ENCODE peak calls at places on chromosomes 7 and 10, in eight cellular contexts. Q is effector memory CD4-positive, alpha-beta T cell; J is fibroblast of lung; K is left ventricle myocardium inferior; A is psoas muscle; P is thoracic aorta; N is neural progenitor cell; I is tibial artery. E is an unnamed sample.
A peak's percentile ranks its signal among the peaks of the same experiment; 100 is the strongest.

GRCh38 chr7:76300210-76300731 is 2.2 kb upstream of the HSPB1 start:
- DNase-seq in J (peak; percentile 62), K (no peak), I (no peak), Q (no peak), N (no peak), A (no peak), P (no peak), E (peak; percentile 54)

GRCh38 chr7:84484502-84485079 is 290.0 kb upstream of the SEMA3A start:
- DNase-seq in N (no peak), K (no peak), P (no peak), Q (no peak), A (no peak), J (no peak), I (no peak), E (no peak)

GRCh38 chr7:1679326-1679965 is 9.4 kb downstream of the ELFN1 start:
- DNase-seq in Q (no peak), J (no peak), I (no peak), A (no peak), N (no peak), P (no peak), K (no peak), E (no peak)

GRCh38 chr10:29635711-29636144 is 957 bp upstream of the SVIL start:
- DNase-seq in P (no peak), N (peak; percentile 69), Q (no peak), A (no peak), I (no peak), K (no peak), J (no peak), E (peak; percentile 79)

GRCh38 chr10:52212802-52213510 is 101.1 kb upstream of the DKK1 start:
- DNase-seq in A (no peak), K (no peak), J (no peak), N (no peak), Q (no peak), P (no peak), I (no peak), E (no peak)

GRCh38 chr10:70376436-70377378 is 5.7 kb downstream of the LRRC20 start:
- DNase-seq in K (no peak), A (no peak), Q (no peak), N (no peak), J (no peak), I (no peak), P (no peak), E (peak; percentile 22)

GRCh38 chr7:31814187-31814586 is 127.2 kb downstream of the PPP1R17 start:
- DNase-seq in A (no peak), Q (no peak), K (no peak), N (peak; percentile 10), P (no peak), I (no peak), J (peak; percentile 20), E (peak; percentile 20)

GRCh38 chr7:2003451-2003930 is 229.3 kb downstream of the MAD1L1 start:
- DNase-seq in A (peak; percentile 5), P (no peak), J (no peak), K (peak; percentile 7), I (peak; percentile 9), Q (no peak), N (no peak), E (no peak)

GRCh38 chr7:91632948-91633519 is 247.5 kb downstream of the MTERF1 start:
- DNase-seq in Q (no peak), P (no peak), N (peak; percentile 69), I (no peak), J (no peak), A (no peak), K (no peak), E (no peak)

GRCh38 chr10:62248465-62248864 is 20.2 kb downstream of the RTKN2 start:
- DNase-seq in A (no peak), Q (no peak), I (no peak), P (no peak), J (peak; percentile 56), N (no peak), K (no peak), E (no peak)

GRCh38 chr10:73218466-73219191 is 28.4 kb downstream of the DNAJC9 start:
- DNase-seq in A (no peak), Q (no peak), N (peak; percentile 14), I (no peak), P (no peak), K (no peak), J (peak; percentile 27), E (no peak)

GRCh38 chr10:35882422-35883150 is 240.5 kb upstream of the FZD8 start:
- DNase-seq in I (no peak), N (peak; percentile 59), J (no peak), K (no peak), Q (no peak), P (no peak), A (no peak), E (no peak)

GRCh38 chr7:122248472-122248871 is 56.1 kb downstream of the FEZF1 start:
- DNase-seq in Q (no peak), J (no peak), A (no peak), K (no peak), N (no peak), I (no peak), P (no peak), E (no peak)

GRCh38 chr7:41187322-41187721 is 515.6 kb downstream of the INHBA start:
- DNase-seq in A (no peak), N (no peak), K (no peak), I (no peak), J (no peak), P (no peak), Q (no peak), E (no peak)

GRCh38 chr10:73816917-73817729 is 5.7 kb upstream of the NDST2 start:
- DNase-seq in I (no peak), A (no peak), P (no peak), K (no peak), N (no peak), J (no peak), Q (no peak), E (no peak)

GRCh38 chr10:91582063-91582673 is 50.7 kb downstream of the PPP1R3C start:
- DNase-seq in N (no peak), A (peak; percentile 64), I (peak; percentile 41), Q (no peak), K (peak; percentile 49), J (no peak), P (no peak), E (no peak)

GRCh38 chr10:131193923-131194322 is 117.6 kb downstream of the TCERG1L start:
- DNase-seq in J (no peak), P (no peak), Q (no peak), K (no peak), N (no peak), I (no peak), A (no peak), E (no peak)

GRCh38 chr10:131198401-131198800 is 113.1 kb downstream of the TCERG1L start:
- DNase-seq in J (no peak), N (no peak), P (no peak), A (no peak), I (no peak), Q (no peak), K (no peak), E (no peak)

GRCh38 chr10:131195552-131196159 is 115.9 kb downstream of the TCERG1L start:
- DNase-seq in P (no peak), N (no peak), A (no peak), Q (no peak), J (no peak), K (no peak), I (no peak), E (no peak)

GRCh38 chr10:131195116-131195515 is 116.4 kb downstream of the TCERG1L start:
- DNase-seq in J (no peak), P (no peak), Q (no peak), N (no peak), I (no peak), A (no peak), K (no peak), E (no peak)

GRCh38 chr10:131196176-131196885 is 115.2 kb downstream of the TCERG1L start:
- DNase-seq in Q (no peak), A (no peak), J (no peak), N (no peak), P (no peak), I (no peak), K (no peak), E (no peak)
- H3K4me1 ChIP-seq in Q (no peaks in the 10 kb centered on the region), A (no peaks in the 10 kb centered on the region), J (no peaks in the 10 kb centered on the region), N (peaks cover 14% of the 10 kb centered on the region), P (no peaks in the 10 kb centered on the region), I (no peaks in the 10 kb centered on the region), K (no peaks in the 10 kb centered on the region), E (no peaks in the 10 kb centered on the region)

GRCh38 chr10:50993817-50994251 is 80.5 kb upstream of the PRKG1 start:
- DNase-seq in A (no peak), Q (no peak), I (no peak), K (peak; percentile 27), J (peak; percentile 90), N (no peak), P (no peak), E (no peak)
- H3K27me3 ChIP-seq in A (no peaks in the 10 kb centered on the region), Q (no peaks in the 10 kb centered on the region), I (no peaks in the 10 kb centered on the region), K (peaks cover 29% of the 10 kb centered on the region), J (no peaks in the 10 kb centered on the region), N (peaks cover 52% of the 10 kb centered on the region), P (no peaks in the 10 kb centered on the region), E (no peaks in the 10 kb centered on the region)

GRCh38 chr7:158765020-158765419 is 60.4 kb upstream of the NCAPG2 start:
- DNase-seq in Q (no peak), P (no peak), N (no peak), J (no peak), A (no peak), I (no peak), K (no peak), E (no peak)
- H3K27ac ChIP-seq in Q (no peak overlapping the region), P (no peak overlapping the region), N (no peak overlapping the region), J (no peak overlapping the region), A (no peak overlapping the region), I (no peak overlapping the region), K (no peak overlapping the region), E (no peak overlapping the region)

GRCh38 chr10:124725791-124726190 is 18.4 kb downstream of the FAM53B start:
- DNase-seq in J (no peak), A (no peak), N (no peak), I (peak; percentile 11), P (no peak), K (no peak), Q (no peak), E (no peak)

GRCh38 chr10:124725171-124725631 is 19.0 kb downstream of the FAM53B start:
- DNase-seq in N (no peak), Q (no peak), K (no peak), I (peak; percentile 17), J (no peak), P (no peak), A (no peak), E (no peak)

GRCh38 chr10:124728071-124728829 is 15.9 kb downstream of the FAM53B start:
- DNase-seq in P (no peak), J (peak; percentile 36), A (peak; percentile 47), K (no peak), I (no peak), Q (no peak), N (no peak), E (peak; percentile 43)

GRCh38 chr10:124728830-124729661 is 15.1 kb downstream of the FAM53B start:
- DNase-seq in N (no peak), J (no peak), P (no peak), A (no peak), K (no peak), Q (no peak), I (no peak), E (no peak)

DNA sequence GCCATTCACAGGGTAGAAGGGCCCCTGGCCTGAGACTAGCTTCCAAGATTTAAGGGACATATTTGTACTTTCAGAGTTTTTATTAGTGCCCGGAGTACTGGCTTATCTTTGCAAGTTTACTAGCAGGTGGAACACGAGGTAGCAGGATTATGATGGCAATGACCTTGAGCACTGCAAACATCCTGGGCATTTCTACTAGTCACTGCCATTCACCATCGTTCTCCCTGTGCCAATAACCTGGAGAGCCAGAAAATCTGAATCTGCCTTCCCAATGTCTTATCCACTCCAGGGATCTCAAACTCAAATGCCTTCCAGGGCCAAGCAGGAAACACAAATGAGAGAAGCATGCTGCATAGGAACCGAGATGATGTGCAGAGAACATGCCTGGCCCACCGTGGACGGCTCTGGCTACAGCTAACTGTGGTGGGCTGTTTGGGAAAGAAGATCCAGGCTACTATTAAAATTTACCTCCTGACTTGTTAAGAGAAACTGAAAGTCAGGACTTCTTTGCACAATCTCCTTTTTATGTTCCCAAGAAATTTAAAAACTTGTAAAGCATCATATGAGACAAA is 16.7 kb downstream of the FAM53B start:
- DNase-seq in A (no peak), P (no peak), I (no peak), Q (no peak), N (no peak), J (no peak), K (no peak), E (no peak)
- H3K4me1 ChIP-seq in A (peaks cover 82% of the 10 kb centered on the region), P (peaks cover 33% of the 10 kb centered on the region), I (peaks cover 52% of the 10 kb centered on the region), Q (peaks cover 99% of the 10 kb centered on the region), N (peaks cover 23% of the 10 kb centered on the region), J (no peaks in the 10 kb centered on the region), K (peaks cover 100% of the 10 kb centered on the region), E (peaks cover 7% of the 10 kb centered on the region)

E was measured in SJCRH30.